ENCODE peak calls at places on chromosomes 12 and 14, in five cellular contexts. One of them, this sample, is unnamed.
A peak's percentile ranks its signal among the peaks of the same experiment; 100 is the strongest.

GRCh38 chr12:49637401-49637800 is 14.0 kb downstream of the PRPF40B start:
- DNase-seq in HepG2: no peak
- DNase-seq in Peyer's patch: no peak
- DNase-seq in gastrocnemius medialis: no peak
- DNase-seq in right lobe of liver: no peak
- DNase-seq in this sample: no peak

GRCh38 chr14:87691482-87691881 is 301.5 kb downstream of the GALC start:
- DNase-seq in HepG2: no peak
- DNase-seq in Peyer's patch: no peak
- DNase-seq in gastrocnemius medialis: no peak
- DNase-seq in right lobe of liver: no peak
- DNase-seq in this sample: no peak

GRCh38 chr14:53295985-53296582 is 143.0 kb upstream of the DDHD1 start:
- DNase-seq in HepG2: peak; percentile 17
- DNase-seq in Peyer's patch: no peak
- DNase-seq in gastrocnemius medialis: no peak
- DNase-seq in right lobe of liver: no peak
- DNase-seq in this sample: no peak

GRCh38 chr14:103520657-103521437 is 1.8 kb downstream of the CKB start:
- DNase-seq in HepG2: no peak
- DNase-seq in Peyer's patch: peak; percentile 90
- DNase-seq in gastrocnemius medialis: no peak
- DNase-seq in right lobe of liver: peak; percentile 75
- DNase-seq in this sample: peak; percentile 92

GRCh38 chr12:51163795-51164194 is 9.1 kb downstream of the TFCP2 start:
- DNase-seq in HepG2: no peak
- DNase-seq in Peyer's patch: no peak
- DNase-seq in gastrocnemius medialis: no peak
- DNase-seq in right lobe of liver: no peak
- DNase-seq in this sample: no peak

GRCh38 chr12:19431407-19432308 is 7.6 kb upstream of the AEBP2 start:
- DNase-seq in HepG2: no peak
- DNase-seq in Peyer's patch: no peak
- DNase-seq in gastrocnemius medialis: no peak
- DNase-seq in right lobe of liver: no peak
- DNase-seq in this sample: no peak

GRCh38 chr14:81127785-81128184 is 93.0 kb downstream of the GTF2A1 start:
- DNase-seq in HepG2: no peak
- DNase-seq in Peyer's patch: no peak
- DNase-seq in gastrocnemius medialis: no peak
- DNase-seq in right lobe of liver: no peak
- DNase-seq in this sample: no peak

GRCh38 chr12:91205791-91206190 is 23.2 kb upstream of the DCN start:
- DNase-seq in HepG2: no peak
- DNase-seq in Peyer's patch: no peak
- DNase-seq in gastrocnemius medialis: no peak
- DNase-seq in right lobe of liver: no peak
- DNase-seq in this sample: no peak

GRCh38 chr12:44873898-44874297 is 2.2 kb downstream of the NELL2 start:
- DNase-seq in HepG2: no peak
- DNase-seq in Peyer's patch: no peak
- DNase-seq in gastrocnemius medialis: no peak
- DNase-seq in right lobe of liver: no peak
- DNase-seq in this sample: no peak

GRCh38 chr14:79809849-79810612 is 401.3 kb downstream of the DIO2 start:
- DNase-seq in HepG2: no peak
- DNase-seq in Peyer's patch: no peak
- DNase-seq in gastrocnemius medialis: no peak
- DNase-seq in right lobe of liver: no peak
- DNase-seq in this sample: no peak

GRCh38 chr12:6056406-6057211 is 67.9 kb downstream of the VWF start:
- DNase-seq in HepG2: peak; percentile 14
- DNase-seq in Peyer's patch: no peak
- DNase-seq in gastrocnemius medialis: no peak
- DNase-seq in right lobe of liver: no peak
- DNase-seq in this sample: no peak

GRCh38 chr12:123743002-123743401 is 19.1 kb upstream of the DNAH10 start:
- DNase-seq in HepG2: no peak
- DNase-seq in Peyer's patch: no peak
- DNase-seq in gastrocnemius medialis: no peak
- DNase-seq in right lobe of liver: no peak
- DNase-seq in this sample: peak; percentile 77

DNA sequence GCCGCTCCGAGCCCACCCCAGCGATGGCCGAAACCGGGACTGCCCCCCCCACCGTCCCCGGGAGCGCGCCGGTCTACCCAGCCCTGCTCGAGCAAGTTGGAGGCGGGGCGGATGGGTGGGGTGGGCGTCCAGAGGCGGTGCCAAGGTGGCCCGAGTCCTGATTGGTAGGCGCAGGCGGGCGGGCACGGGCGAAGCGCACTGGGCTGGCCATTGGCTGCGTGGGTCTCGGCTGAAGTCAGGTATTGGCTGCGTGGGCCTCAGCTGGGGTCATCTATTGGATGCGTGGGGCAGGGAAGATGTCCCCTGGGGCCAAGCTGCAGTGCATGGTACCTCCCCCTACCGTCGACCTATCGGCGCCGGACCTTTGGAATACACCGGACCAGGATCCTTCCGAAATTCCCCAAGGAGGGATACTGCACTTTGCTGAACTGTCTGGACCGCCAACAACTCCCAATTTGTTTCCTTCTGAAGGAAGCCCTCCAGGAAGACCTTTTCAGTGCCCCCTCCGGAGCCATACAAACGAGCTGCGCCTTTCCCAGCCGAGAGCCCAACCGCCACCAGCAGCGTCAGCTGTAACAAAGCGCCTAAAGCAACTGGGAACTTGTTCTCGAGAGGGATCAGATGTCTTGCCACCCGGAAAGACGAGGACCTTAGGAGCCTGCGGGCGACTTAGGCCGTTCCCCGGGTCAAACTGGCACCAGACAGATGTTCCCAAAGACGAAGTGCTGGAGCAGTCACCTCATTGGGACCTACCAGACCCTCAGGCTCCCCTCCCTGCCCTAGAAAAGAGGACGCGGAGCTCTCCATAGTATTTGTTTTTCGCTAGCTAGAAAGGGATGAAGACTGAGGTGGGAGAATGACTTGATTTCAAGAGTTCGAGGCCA is at the start of gene HOMEZ:
- DNase-seq in HepG2: peak; percentile 100
- DNase-seq in Peyer's patch: peak; percentile 99
- DNase-seq in gastrocnemius medialis: peak; percentile 100
- DNase-seq in right lobe of liver: peak; percentile 99
- DNase-seq in this sample: peak; percentile 98
- TF ChIP-seq POLR2A in HepG2: no peak
- TF ChIP-seq POLR2A in Peyer's patch: peak; percentile 53
- TF ChIP-seq POLR2A in gastrocnemius medialis: peak; percentile 88
- TF ChIP-seq POLR2A in right lobe of liver: peak; percentile 70
- TF ChIP-seq POLR2A in this sample: no peak

DNA sequence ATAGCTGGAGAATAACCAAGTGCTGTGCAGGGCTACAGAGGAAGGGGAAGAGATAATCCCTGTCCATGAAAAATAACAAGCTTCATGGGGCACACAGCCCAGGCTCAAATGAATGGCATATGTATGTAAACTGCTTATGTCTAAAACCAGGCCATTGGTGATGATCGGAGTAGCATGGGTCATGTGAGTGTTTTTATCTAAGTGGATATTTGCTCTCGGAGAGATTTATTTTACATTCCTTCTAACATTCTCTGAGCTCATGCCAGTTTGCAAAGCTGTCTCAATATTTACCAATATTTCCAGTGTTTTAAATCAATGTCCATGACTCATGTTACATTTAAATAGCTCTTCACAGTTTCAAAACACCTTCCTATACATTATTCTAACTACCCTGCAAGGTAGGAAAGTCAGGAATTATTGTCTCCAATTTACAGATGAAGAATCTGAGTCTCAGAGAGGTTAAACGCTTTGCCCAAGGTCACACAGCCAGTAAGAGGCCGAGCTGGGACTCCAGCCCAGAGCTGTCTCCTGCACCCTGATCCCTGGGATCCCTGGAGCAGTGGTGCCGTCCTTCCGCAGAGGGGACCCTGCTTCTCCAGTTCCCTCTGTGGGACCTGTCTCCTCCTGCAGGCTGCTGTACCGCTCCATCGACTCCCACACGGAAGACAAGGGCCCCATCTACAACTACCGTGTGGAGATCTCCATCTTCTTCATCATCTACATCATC is 186.7 kb upstream of the FKBP4 start:
- DNase-seq in HepG2: no peak
- DNase-seq in Peyer's patch: no peak
- DNase-seq in gastrocnemius medialis: no peak
- DNase-seq in right lobe of liver: no peak
- DNase-seq in this sample: no peak
- H3K36me3 ChIP-seq in HepG2: no peaks in the 10 kb centered on the region
- H3K36me3 ChIP-seq in Peyer's patch: no peaks in the 10 kb centered on the region
- H3K36me3 ChIP-seq in gastrocnemius medialis: no peaks in the 10 kb centered on the region
- H3K36me3 ChIP-seq in right lobe of liver: no peaks in the 10 kb centered on the region
- H3K36me3 ChIP-seq in this sample: peaks cover 15% of the 10 kb centered on the region

GRCh38 chr12:75665216-75665615 is 153.8 kb upstream of the KRR1 start:
- DNase-seq in HepG2: peak; percentile 7
- DNase-seq in Peyer's patch: no peak
- DNase-seq in gastrocnemius medialis: no peak
- DNase-seq in right lobe of liver: no peak
- DNase-seq in this sample: no peak
- TF ChIP-seq POLR2A in HepG2: no peak
- TF ChIP-seq POLR2A in Peyer's patch: no peak
- TF ChIP-seq POLR2A in gastrocnemius medialis: no peak
- TF ChIP-seq POLR2A in right lobe of liver: no peak
- TF ChIP-seq POLR2A in this sample: no peak

GRCh38 chr12:133120385-133121191 is 9.5 kb downstream of the ZNF891 start:
- DNase-seq in HepG2: no peak
- DNase-seq in Peyer's patch: no peak
- DNase-seq in gastrocnemius medialis: no peak
- DNase-seq in right lobe of liver: no peak
- DNase-seq in this sample: no peak
- H3K36me3 ChIP-seq in HepG2: peaks cover 20% of the 10 kb centered on the region
- H3K36me3 ChIP-seq in Peyer's patch: peaks cover 41% of the 10 kb centered on the region
- H3K36me3 ChIP-seq in gastrocnemius medialis: peaks cover 20% of the 10 kb centered on the region
- H3K36me3 ChIP-seq in right lobe of liver: no peaks in the 10 kb centered on the region
- H3K36me3 ChIP-seq in this sample: peaks cover 51% of the 10 kb centered on the region

GRCh38 chr14:93206793-93207467 is at the start of the genes GON7 and UBR7:
- DNase-seq in HepG2: peak; percentile 96
- DNase-seq in Peyer's patch: peak; percentile 97
- DNase-seq in gastrocnemius medialis: peak; percentile 94
- DNase-seq in right lobe of liver: peak; percentile 97
- DNase-seq in this sample: peak; percentile 97
- TF ChIP-seq POLR2A in HepG2: peak; percentile 76
- TF ChIP-seq POLR2A in Peyer's patch: peak; percentile 65
- TF ChIP-seq POLR2A in gastrocnemius medialis: peak; percentile 71
- TF ChIP-seq POLR2A in right lobe of liver: peak; percentile 85
- TF ChIP-seq POLR2A in this sample: no peak

GRCh38 chr12:105204127-105204526 is 31.8 kb downstream of the APPL2 start:
- DNase-seq in HepG2: no peak
- DNase-seq in Peyer's patch: no peak
- DNase-seq in gastrocnemius medialis: no peak
- DNase-seq in right lobe of liver: no peak
- DNase-seq in this sample: no peak
- H3K36me3 ChIP-seq in HepG2: peaks cover 37% of the 10 kb centered on the region
- H3K36me3 ChIP-seq in Peyer's patch: peaks cover 92% of the 10 kb centered on the region
- H3K36me3 ChIP-seq in gastrocnemius medialis: peaks cover 2% of the 10 kb centered on the region
- H3K36me3 ChIP-seq in right lobe of liver: no peaks in the 10 kb centered on the region
- H3K36me3 ChIP-seq in this sample: peaks cover 98% of the 10 kb centered on the region

DNA sequence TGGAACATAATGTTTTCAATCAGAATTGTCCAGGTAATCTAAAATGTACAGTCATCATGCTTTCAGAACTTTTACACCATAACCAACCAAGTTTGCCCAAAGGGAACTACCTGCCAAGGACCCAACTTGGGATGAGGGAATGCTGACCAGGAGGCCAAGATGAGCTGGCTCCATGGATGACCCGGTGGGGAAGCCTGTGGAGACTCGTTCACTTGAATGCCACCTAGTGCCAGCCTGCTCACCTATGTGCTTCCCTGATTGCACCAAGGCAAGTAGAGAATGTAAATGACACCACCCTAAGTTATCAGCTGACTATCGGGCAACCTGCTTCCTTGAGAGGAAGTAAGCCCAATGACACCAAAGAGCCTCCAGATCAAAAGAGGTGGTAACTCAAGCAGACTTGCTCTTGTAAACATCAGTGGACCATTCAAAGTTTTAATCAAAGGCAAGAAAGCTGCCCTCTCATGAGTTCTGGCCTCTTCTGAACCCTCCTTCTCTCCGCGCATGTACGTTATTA is 137.3 kb downstream of the TTC7B start:
- DNase-seq in HepG2: no peak
- DNase-seq in Peyer's patch: no peak
- DNase-seq in gastrocnemius medialis: no peak
- DNase-seq in right lobe of liver: no peak
- DNase-seq in this sample: no peak
- TF ChIP-seq POLR2A in HepG2: no peak
- TF ChIP-seq POLR2A in Peyer's patch: no peak
- TF ChIP-seq POLR2A in gastrocnemius medialis: no peak
- TF ChIP-seq POLR2A in right lobe of liver: no peak
- TF ChIP-seq POLR2A in this sample: no peak

DNA sequence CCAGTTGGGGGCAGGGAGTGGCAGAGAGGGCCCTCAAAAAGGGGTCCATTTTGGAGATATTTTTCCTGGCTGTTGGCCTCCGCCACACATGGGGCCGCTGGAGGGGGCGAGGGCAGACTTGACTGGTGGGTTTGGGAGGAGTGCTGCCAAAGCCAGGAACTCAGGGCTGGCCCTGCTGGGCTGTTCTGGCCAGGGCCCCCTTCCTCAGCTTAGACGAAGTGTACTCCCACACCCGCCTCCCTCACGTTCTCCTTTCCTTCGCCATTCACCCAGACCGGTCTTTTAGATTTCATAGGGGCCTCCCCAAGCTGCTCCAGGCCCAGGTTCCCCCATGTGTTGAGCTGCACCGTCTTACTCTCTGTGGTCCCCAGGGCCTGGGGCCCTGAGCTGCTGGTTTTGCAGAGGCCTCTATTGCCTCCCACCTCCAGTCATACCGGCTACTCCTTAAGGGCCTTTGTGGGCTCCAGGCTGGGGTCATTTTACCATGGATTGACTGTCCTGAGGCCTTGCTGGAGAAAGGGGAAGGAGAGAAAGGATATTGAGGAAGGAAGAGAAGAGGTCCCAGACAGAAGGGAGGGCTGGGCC is 1.3 kb downstream of the KRT7 start:
- DNase-seq in HepG2: no peak
- DNase-seq in Peyer's patch: no peak
- DNase-seq in gastrocnemius medialis: no peak
- DNase-seq in right lobe of liver: no peak
- DNase-seq in this sample: peak; percentile 43
- H3K36me3 ChIP-seq in HepG2: no peaks in the 10 kb centered on the region
- H3K36me3 ChIP-seq in Peyer's patch: no peaks in the 10 kb centered on the region
- H3K36me3 ChIP-seq in gastrocnemius medialis: no peaks in the 10 kb centered on the region
- H3K36me3 ChIP-seq in right lobe of liver: no peaks in the 10 kb centered on the region
- H3K36me3 ChIP-seq in this sample: no peaks in the 10 kb centered on the region

GRCh38 chr14:23321572-23322547 is 603 bp downstream of the PABPN1 start:
- DNase-seq in HepG2: peak; percentile 71
- DNase-seq in Peyer's patch: peak; percentile 76
- DNase-seq in gastrocnemius medialis: no peak
- DNase-seq in right lobe of liver: peak; percentile 74
- DNase-seq in this sample: peak; percentile 84
- TF ChIP-seq POLR2A in HepG2: no peak
- TF ChIP-seq POLR2A in Peyer's patch: peak; percentile 40
- TF ChIP-seq POLR2A in gastrocnemius medialis: no peak
- TF ChIP-seq POLR2A in right lobe of liver: peak; percentile 28
- TF ChIP-seq POLR2A in this sample: no peak

This sample was measured in spleen.